ENCODE peak calls at places on chromosomes 7 and 10, in eight cellular contexts. N is neural progenitor cell; R is A549; P is aorta; Q is upper lobe of right lung; Z is CD8-positive, alpha-beta memory T cell; W is AG04450; X is epithelial cell of esophagus. J is an unnamed sample.

GRCh38 chr7:16670021-16670420 is 24.0 kb downstream of the BZW2 start:
- DNase-seq in N (no peak), R (no peak), P (no peak), Z (no peak), Q (no peak), X (no peak), W (no peak), J (peak)

GRCh38 chr10:1938317-1938716 is 201.0 kb upstream of the ADARB2 start:
- DNase-seq in R (no peak), Z (peak), N (no peak), P (no peak), W (no peak), Q (no peak), X (no peak), J (no peak)

GRCh38 chr7:106588576-106589494 is 72.1 kb downstream of the CCDC71L start:
- DNase-seq in Z (no peak), X (peak), N (no peak), R (no peak), Q (no peak), W (no peak), P (no peak), J (no peak)

GRCh38 chr10:95330966-95331453 is 40.2 kb upstream of the PDLIM1 start:
- DNase-seq in Z (no peak), Q (no peak), N (no peak), W (no peak), R (no peak), P (no peak), X (peak), J (no peak)

GRCh38 chr10:30384791-30385201 is 35.7 kb upstream of the MTPAP start:
- DNase-seq in X (peak), W (no peak), N (peak), P (no peak), Q (peak), Z (no peak), R (peak), J (peak)

GRCh38 chr7:84200859-84201258 is 6.3 kb upstream of the SEMA3A start:
- DNase-seq in R (no peak), W (peak), X (peak), Z (no peak), N (peak), Q (no peak), P (no peak), J (peak)

GRCh38 chr7:55532150-55532917 is 40.0 kb downstream of the VOPP1 start:
- DNase-seq in N (no peak), Q (no peak), Z (no peak), P (no peak), R (no peak), W (no peak), X (peak), J (no peak)

GRCh38 chr7:128906766-128907559 is 3.5 kb downstream of the KCP start:
- DNase-seq in W (no peak), Q (peak), P (no peak), R (no peak), X (no peak), N (no peak), Z (no peak), J (no peak)

GRCh38 chr10:103429647-103430046 is 22.5 kb downstream of the CALHM2 start:
- DNase-seq in Q (no peak), R (no peak), W (no peak), P (no peak), X (no peak), Z (no peak), N (no peak), J (no peak)

GRCh38 chr7:106239406-106239805 is 45.4 kb downstream of the NAMPT start:
- DNase-seq in W (no peak), Q (no peak), R (no peak), N (no peak), Z (no peak), P (no peak), X (peak), J (no peak)

GRCh38 chr7:155382802-155383171 is 75.1 kb upstream of the EN2 start:
- DNase-seq in N (no peak), X (no peak), P (no peak), R (no peak), W (no peak), Z (no peak), Q (no peak), J (no peak)

GRCh38 chr7:155378959-155379871 is 78.7 kb upstream of the EN2 start:
- DNase-seq in R (no peak), Q (no peak), X (no peak), N (no peak), Z (no peak), W (no peak), P (no peak), J (no peak)

GRCh38 chr7:155381852-155382801 is 75.8 kb upstream of the EN2 start:
- DNase-seq in Q (no peak), N (peak), R (no peak), W (no peak), Z (no peak), X (no peak), P (no peak), J (no peak)

GRCh38 chr7:155380221-155380861 is 77.6 kb upstream of the EN2 start:
- DNase-seq in N (peak), X (peak), Z (peak), R (peak), W (peak), P (no peak), Q (peak), J (peak)

DNA sequence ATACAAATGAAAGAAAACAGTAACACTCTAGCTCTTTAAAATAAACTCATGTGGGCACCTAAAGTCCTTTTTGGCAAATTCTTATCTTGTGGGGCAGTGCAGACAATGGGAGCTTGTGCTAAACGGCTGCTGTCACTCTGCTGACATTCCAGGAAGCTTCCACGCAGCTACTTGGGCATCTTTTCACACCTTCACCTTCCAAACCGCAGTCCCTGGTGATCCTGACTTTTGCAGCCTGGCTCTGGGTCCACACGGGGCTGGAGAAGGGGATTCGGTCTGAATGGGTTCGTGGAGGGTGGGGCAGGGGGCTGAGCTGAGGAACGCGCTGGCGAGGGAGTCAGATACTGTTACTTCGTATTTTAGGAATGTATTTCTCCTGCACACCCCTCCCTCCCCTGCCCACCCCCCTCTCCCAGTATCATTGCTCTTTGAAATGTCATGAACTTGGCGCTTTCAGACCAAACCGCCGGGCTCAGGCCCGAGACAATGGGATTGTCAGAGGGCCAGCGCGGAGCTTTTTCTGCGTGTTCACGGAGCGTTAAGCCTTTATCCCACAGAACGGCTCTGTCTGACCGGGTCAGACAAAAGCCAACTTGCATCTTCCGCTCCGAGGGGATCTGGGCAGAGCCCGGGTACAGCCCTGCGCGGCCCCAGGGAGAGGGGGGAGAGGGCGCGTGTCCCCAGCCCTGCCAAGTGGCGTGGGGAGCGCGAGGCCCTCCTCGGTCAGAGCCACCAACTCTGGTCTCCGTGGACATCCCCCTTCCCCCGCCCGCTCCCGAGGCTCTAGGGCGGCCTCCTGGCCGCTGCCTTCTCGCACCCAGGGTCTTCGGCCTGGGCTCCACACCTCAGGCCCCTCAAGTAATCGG is 76.7 kb upstream of the EN2 start:
- DNase-seq in W (no peak), N (peak), Z (no peak), R (no peak), X (no peak), P (no peak), Q (no peak), J (no peak)
- H3K4me3 ChIP-seq in W (no peak), N (peak), Z (no peak), R (no peak), X (no peak), P (no peak), Q (peak), J (no peak)

GRCh38 chr10:111840546-111840945 is 343.0 kb downstream of the GPAM start:
- DNase-seq in X (no peak), W (no peak), Z (no peak), R (no peak), Q (no peak), N (no peak), P (no peak), J (no peak)
- H3K4me3 ChIP-seq in X (no peak), W (no peak), Z (no peak), R (no peak), Q (no peak), N (no peak), P (no peak), J (no peak)

GRCh38 chr10:88583584-88583957 is 453 bp upstream of the RNLS start:
- DNase-seq in Z (no peak), R (no peak), N (no peak), Q (no peak), X (no peak), W (no peak), P (no peak), J (no peak)
- H3K4me3 ChIP-seq in Z (peak), R (peak), N (peak), Q (peak), X (peak), W (peak), P (peak), J (peak)

GRCh38 chr10:112687647-112688046 is 240.6 kb downstream of the VTI1A start:
- DNase-seq in R (peak), W (no peak), Z (no peak), P (no peak), N (no peak), Q (no peak), X (peak), J (peak)

DNA sequence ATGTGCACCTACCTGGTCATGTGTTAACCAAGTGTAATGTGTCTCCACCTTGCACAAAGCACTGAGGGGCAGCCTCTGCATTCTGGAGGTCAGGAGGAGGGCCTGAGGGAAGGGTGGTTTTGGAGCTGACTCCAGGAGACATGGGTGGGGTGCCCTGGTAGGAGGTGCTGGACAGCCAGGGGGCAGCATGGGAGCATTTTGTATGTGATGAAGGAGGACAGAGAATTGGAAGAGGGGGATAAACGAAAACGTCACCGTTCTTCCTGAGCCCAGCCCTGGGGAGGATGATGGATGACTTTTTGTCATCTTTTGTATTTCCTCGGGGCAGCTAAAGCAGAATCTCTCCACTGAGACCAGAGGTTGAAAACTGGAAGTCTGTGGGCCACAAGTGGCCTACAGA is 242.3 kb downstream of the VTI1A start:
- DNase-seq in R (peak), N (peak), P (no peak), X (peak), W (no peak), Z (no peak), Q (no peak), J (peak)
- H3K4me3 ChIP-seq in R (no peak), N (no peak), P (no peak), X (no peak), W (no peak), Z (no peak), Q (no peak), J (no peak)

GRCh38 chr10:44976352-44977198 is 2.0 kb downstream of the DEPP1 start:
- DNase-seq in X (no peak), P (no peak), N (no peak), Z (no peak), W (no peak), R (no peak), Q (no peak), J (no peak)
- H3K4me3 ChIP-seq in X (no peak), P (peak), N (no peak), Z (no peak), W (peak), R (no peak), Q (peak), J (peak)

DNA sequence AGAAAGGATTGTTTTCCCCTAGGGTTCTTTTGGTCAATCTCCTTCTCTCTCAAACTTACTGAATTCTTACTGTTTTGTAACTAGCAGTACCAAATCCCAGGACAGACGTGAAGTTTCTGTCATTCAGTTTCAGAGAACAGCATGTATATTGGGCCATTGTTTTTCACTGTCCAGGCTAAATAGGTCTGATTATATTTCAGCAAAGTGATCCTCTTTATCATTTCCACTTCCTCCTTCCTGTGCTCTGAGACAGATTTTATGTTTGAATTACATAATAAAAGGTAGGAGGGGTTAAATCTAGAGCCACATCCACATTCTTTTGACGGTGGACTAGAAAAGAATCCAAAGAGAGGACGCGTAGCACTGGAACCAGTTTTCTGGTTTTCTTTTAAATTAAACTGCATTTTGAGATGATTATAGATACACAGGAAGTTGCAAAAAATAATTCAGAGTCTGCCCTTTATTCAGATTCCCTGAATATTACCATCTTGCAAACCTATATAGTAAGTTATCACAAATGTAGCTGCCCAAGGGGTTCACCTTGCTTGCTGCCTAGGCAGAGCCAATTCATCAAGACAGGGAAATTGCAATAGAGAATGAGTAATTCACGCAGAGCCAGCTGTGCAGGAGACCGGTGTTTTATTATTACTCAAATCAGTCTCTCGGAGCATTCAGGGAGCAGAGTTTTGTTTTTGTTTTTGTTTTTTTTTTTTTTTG is 40.1 kb downstream of the AKR1E2 start:
- DNase-seq in X (no peak), R (no peak), Z (no peak), P (no peak), N (no peak), Q (no peak), W (no peak), J (peak)
- H3K4me3 ChIP-seq in X (no peak), R (no peak), Z (no peak), P (no peak), N (no peak), Q (no peak), W (no peak), J (no peak)

DNA sequence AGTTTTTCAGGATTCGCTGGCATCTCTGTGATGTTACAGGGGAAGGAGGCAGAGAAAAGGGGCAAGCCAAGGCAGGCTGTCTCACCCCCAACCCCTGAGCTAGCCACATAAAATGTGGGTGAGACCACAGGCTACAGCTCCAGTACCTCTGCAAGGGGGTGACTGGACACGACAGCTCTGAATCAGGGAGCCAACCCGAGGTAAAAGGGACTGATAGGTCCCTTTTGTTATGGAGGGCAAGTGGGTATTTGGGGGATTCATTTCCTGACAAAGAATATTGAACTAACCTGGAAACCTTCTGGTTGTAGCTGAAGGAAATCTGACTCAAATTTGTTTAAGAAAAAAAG is 67.2 kb downstream of the TACR2 start:
- DNase-seq in Q (no peak), P (no peak), Z (no peak), N (no peak), X (no peak), R (no peak), W (no peak), J (no peak)
- H3K4me3 ChIP-seq in Q (no peak), P (no peak), Z (no peak), N (no peak), X (no peak), R (no peak), W (no peak), J (no peak)

DNA sequence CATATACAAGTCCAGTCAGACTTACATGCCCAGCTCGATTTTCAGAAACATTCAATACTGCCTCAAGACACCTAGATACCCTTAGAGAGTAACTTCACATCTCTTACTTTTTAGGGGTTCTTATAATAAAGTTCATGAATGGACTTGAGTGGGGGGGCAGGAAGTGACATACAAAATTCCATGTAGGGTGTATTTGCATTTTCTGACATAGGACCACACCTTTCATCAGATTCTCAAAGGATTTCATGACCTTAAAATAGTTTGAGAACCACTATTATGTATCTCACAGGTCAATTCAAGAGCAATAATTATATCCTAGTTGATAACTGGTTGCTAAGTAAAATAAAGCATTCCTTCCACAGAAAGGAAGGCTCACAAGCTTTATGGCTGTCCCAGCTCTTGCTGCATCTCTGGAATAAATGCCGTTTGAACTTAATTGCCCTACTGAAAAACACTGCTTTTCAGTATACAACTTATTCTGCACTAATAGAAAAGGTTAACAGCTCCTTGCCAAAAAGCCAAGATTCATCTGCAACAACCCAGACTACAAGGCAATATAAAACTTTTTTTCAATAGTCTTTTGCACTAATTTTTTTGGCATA is 2.3 kb downstream of the P4HA1 start:
- DNase-seq in P (no peak), N (no peak), R (peak), W (no peak), Z (no peak), X (peak), Q (no peak), J (peak)
- H3K4me3 ChIP-seq in P (no peak), N (peak), R (peak), W (peak), Z (peak), X (peak), Q (peak), J (peak)